ENCODE peak calls at places on chromosome 15, in four cellular contexts. One of them, this sample, is unnamed.

GRCh38 chr15:67563092-67563491 is 20.6 kb downstream of the MAP2K5 start:
- DNase-seq in WTC11: no peak
- DNase-seq in SK-N-SH: no peak
- DNase-seq in K562: no peak
- DNase-seq in this sample: no peak

GRCh38 chr15:42549052-42549491 is 434 bp downstream of the HAUS2 start:
- DNase-seq in K562: no peak
- DNase-seq in WTC11: no peak
- DNase-seq in SK-N-SH: peak; percentile 73
- DNase-seq in this sample: no peak

GRCh38 chr15:62301993-62302665 is 137.0 kb upstream of the C2CD4B start:
- DNase-seq in K562: no peak
- DNase-seq in WTC11: no peak
- DNase-seq in SK-N-SH: peak; percentile 55
- DNase-seq in this sample: no peak

GRCh38 chr15:98403569-98403968 is 244.8 kb upstream of the IGF1R start:
- DNase-seq in K562: no peak
- DNase-seq in WTC11: no peak
- DNase-seq in SK-N-SH: no peak
- DNase-seq in this sample: no peak

GRCh38 chr15:84552896-84553295 is 47.9 kb upstream of the ZSCAN2 start:
- DNase-seq in K562: no peak
- DNase-seq in WTC11: no peak
- DNase-seq in SK-N-SH: no peak
- DNase-seq in this sample: no peak

GRCh38 chr15:76333720-76334437 is 2.7 kb upstream of the ISL2 start:
- DNase-seq in SK-N-SH: peak; percentile 56
- DNase-seq in K562: peak; percentile 39
- DNase-seq in WTC11: peak; percentile 65
- DNase-seq in this sample: peak; percentile 72

GRCh38 chr15:67164811-67165652 is 89.4 kb downstream of the AAGAB start:
- DNase-seq in WTC11: peak; percentile 75
- DNase-seq in SK-N-SH: no peak
- DNase-seq in K562: no peak
- DNase-seq in this sample: no peak

GRCh38 chr15:67076147-67076843 is 10.9 kb downstream of the SMAD3 start:
- DNase-seq in K562: peak; percentile 66
- DNase-seq in SK-N-SH: no peak
- DNase-seq in WTC11: no peak
- DNase-seq in this sample: no peak

GRCh38 chr15:52799145-52799811 is 9.1 kb upstream of the ONECUT1 start:
- DNase-seq in WTC11: no peak
- DNase-seq in SK-N-SH: no peak
- DNase-seq in K562: no peak
- DNase-seq in this sample: no peak

GRCh38 chr15:25811481-25811906 is 51.6 kb downstream of the ATP10A start:
- DNase-seq in SK-N-SH: no peak
- DNase-seq in K562: no peak
- DNase-seq in WTC11: no peak
- DNase-seq in this sample: no peak

GRCh38 chr15:52294881-52295420 is 653 bp downstream of the MYO5C start:
- DNase-seq in WTC11: no peak
- DNase-seq in K562: no peak
- DNase-seq in SK-N-SH: peak; percentile 70
- DNase-seq in this sample: no peak

GRCh38 chr15:65028921-65029735 is at the start of gene MTFMT:
- DNase-seq in K562: peak; percentile 99
- DNase-seq in WTC11: peak; percentile 95
- DNase-seq in SK-N-SH: peak; percentile 99
- DNase-seq in this sample: no peak

GRCh38 chr15:81106560-81106959 is 27.5 kb upstream of the CFAP161 start:
- DNase-seq in WTC11: peak; percentile 42
- DNase-seq in SK-N-SH: peak; percentile 70
- DNase-seq in K562: peak; percentile 58
- DNase-seq in this sample: peak; percentile 9

GRCh38 chr15:98801234-98801561 is 152.9 kb downstream of the IGF1R start:
- DNase-seq in WTC11: no peak
- DNase-seq in K562: no peak
- DNase-seq in SK-N-SH: no peak
- DNase-seq in this sample: no peak

GRCh38 chr15:86044981-86045380 is 34.7 kb upstream of the AGBL1 start:
- DNase-seq in K562: no peak
- DNase-seq in WTC11: no peak
- DNase-seq in SK-N-SH: no peak
- DNase-seq in this sample: no peak

GRCh38 chr15:32908135-32908801 is 190.5 kb downstream of the GREM1 start:
- DNase-seq in K562: no peak
- DNase-seq in SK-N-SH: no peak
- DNase-seq in WTC11: no peak
- DNase-seq in this sample: no peak

GRCh38 chr15:70222632-70223031 is 124.9 kb upstream of the TLE3 start:
- DNase-seq in SK-N-SH: no peak
- DNase-seq in K562: no peak
- DNase-seq in WTC11: no peak
- DNase-seq in this sample: no peak

GRCh38 chr15:70231484-70231883 is 133.8 kb upstream of the TLE3 start:
- DNase-seq in WTC11: no peak
- DNase-seq in K562: no peak
- DNase-seq in SK-N-SH: no peak
- DNase-seq in this sample: no peak

GRCh38 chr15:70227122-70227521 is 129.4 kb upstream of the TLE3 start:
- DNase-seq in SK-N-SH: no peak
- DNase-seq in K562: no peak
- DNase-seq in WTC11: no peak
- DNase-seq in this sample: no peak

GRCh38 chr15:70220444-70220937 is 122.8 kb upstream of the TLE3 start:
- DNase-seq in SK-N-SH: no peak
- DNase-seq in K562: no peak
- DNase-seq in WTC11: no peak
- DNase-seq in this sample: no peak

GRCh38 chr15:70226337-70226980 is 128.7 kb upstream of the TLE3 start:
- DNase-seq in K562: no peak
- DNase-seq in WTC11: no peak
- DNase-seq in SK-N-SH: no peak
- DNase-seq in this sample: no peak
- TF ChIP-seq TEAD4 in K562: no peak
- TF ChIP-seq TEAD4 in WTC11: no peak
- TF ChIP-seq TEAD4 in SK-N-SH: no peak
- TF ChIP-seq TEAD4 in this sample: no peak

GRCh38 chr15:78983146-78983918 is 38.5 kb upstream of the CTSH start:
- DNase-seq in WTC11: no peak
- DNase-seq in K562: no peak
- DNase-seq in SK-N-SH: no peak
- DNase-seq in this sample: no peak
- TF ChIP-seq TEAD4 in WTC11: no peak
- TF ChIP-seq TEAD4 in K562: no peak
- TF ChIP-seq TEAD4 in SK-N-SH: no peak
- TF ChIP-seq TEAD4 in this sample: no peak

DNA sequence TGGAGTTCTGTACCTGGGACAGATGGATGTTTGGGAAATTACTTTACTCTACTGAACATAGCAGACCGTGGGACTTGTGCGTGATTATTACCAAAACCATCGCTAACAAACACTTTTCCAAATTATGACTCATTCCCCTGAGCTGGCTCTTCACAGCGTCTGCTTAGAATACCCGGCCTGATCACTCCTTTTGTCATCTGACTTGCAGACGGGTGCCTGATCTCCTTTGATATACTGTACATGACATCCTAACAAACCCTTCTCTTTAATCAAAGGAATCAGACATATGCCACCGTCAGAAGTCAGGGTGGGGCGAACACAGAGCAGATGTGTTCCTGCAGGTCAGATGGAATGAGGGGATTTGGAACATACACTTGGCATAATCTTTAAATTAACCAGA is 48.5 kb upstream of the SH3GL3 start:
- DNase-seq in K562: no peak
- DNase-seq in SK-N-SH: no peak
- DNase-seq in WTC11: no peak
- DNase-seq in this sample: no peak
- TF ChIP-seq TEAD4 in K562: no peak
- TF ChIP-seq TEAD4 in SK-N-SH: no peak
- TF ChIP-seq TEAD4 in WTC11: no peak
- TF ChIP-seq TEAD4 in this sample: no peak

DNA sequence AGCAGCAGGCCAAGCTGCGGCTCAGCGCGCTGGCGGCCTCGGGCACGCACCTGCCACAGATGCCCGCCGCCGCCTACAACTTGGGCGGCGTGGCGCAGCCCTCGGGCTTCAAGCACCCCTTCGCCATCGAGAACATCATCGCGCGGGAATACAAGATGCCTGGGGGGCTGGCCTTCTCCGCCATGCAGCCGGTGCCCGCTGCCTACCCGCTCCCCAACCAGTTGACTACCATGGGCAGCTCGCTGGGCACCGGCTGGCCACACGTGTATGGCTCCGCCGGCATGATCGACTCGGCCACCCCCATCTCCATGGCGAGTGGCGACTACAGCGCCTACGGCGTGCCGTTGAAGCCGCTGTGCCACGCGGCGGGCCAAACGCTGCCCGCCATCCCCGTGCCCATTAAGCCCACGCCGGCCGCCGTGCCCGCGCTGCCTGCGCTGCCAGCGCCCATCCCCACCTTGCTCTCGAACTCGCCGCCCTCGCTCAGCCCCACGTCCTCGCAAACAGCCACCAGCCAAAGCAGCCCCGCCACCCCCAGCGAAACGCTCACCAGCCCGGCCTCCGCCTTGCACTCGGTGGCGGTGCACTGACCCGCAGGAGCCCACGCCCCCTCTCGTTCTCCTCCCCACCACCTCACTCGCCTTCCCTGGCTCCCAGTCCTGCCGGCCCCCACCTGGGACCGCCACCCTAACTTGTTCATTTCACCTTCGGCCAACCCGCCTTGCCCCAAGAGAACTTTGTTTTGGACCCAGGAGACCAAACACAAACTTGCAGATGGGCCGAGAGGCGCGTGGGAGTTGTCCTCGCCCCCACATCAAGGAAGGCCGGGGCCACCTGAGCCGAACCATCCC is 1.5 kb downstream of the FOXB1 start:
- DNase-seq in SK-N-SH: peak; percentile 32
- DNase-seq in WTC11: no peak
- DNase-seq in K562: no peak
- DNase-seq in this sample: peak; percentile 69
- TF ChIP-seq TEAD4 in SK-N-SH: no peak
- TF ChIP-seq TEAD4 in WTC11: peak; percentile 54
- TF ChIP-seq TEAD4 in K562: no peak
- TF ChIP-seq TEAD4 in this sample: no peak

DNA sequence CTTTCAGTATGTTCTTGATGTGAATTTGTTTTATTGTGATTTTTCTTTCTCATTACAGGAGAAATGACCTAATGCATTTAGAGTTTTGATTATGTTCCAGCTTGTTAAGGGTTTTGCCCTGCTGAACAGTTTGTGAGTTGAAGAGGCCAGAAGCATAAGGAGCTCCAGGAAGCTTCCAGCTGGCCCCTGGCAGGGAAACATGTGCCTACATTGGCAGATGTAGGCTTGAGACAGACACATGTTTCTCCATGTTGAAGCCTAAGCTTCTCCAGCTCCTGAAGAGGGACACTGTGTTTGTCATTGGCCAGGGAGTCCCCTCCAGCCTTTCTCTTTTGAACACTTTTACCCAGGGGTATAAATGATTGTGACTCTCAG is 88.4 kb downstream of the ASB7 start:
- DNase-seq in K562: no peak
- DNase-seq in WTC11: no peak
- DNase-seq in SK-N-SH: no peak
- DNase-seq in this sample: no peak
- TF ChIP-seq TEAD4 in K562: no peak
- TF ChIP-seq TEAD4 in WTC11: no peak
- TF ChIP-seq TEAD4 in SK-N-SH: no peak
- TF ChIP-seq TEAD4 in this sample: no peak

GRCh38 chr15:44308874-44309273 is 20.4 kb downstream of the GOLM2 start:
- DNase-seq in K562: no peak
- DNase-seq in WTC11: no peak
- DNase-seq in SK-N-SH: no peak
- DNase-seq in this sample: no peak
- TF ChIP-seq TEAD4 in K562: no peak
- TF ChIP-seq TEAD4 in WTC11: no peak
- TF ChIP-seq TEAD4 in SK-N-SH: no peak
- TF ChIP-seq TEAD4 in this sample: no peak

GRCh38 chr15:87929835-87930234 is 326.7 kb downstream of the NTRK3 start:
- DNase-seq in WTC11: no peak
- DNase-seq in SK-N-SH: no peak
- DNase-seq in K562: peak; percentile 33
- DNase-seq in this sample: no peak
- TF ChIP-seq TEAD4 in WTC11: no peak
- TF ChIP-seq TEAD4 in SK-N-SH: no peak
- TF ChIP-seq TEAD4 in K562: no peak
- TF ChIP-seq TEAD4 in this sample: no peak